ENCODE peak calls at places on chromosomes 5 and 9, in four cellular contexts. T is AG09319, I is brain microvascular endothelial cell, A is IMR-90. N is an unnamed sample.

GRCh38 chr9:21994526-21994995 is at the start of gene CDKN2B-AS1:
- DNase-seq in I (peak), A (peak), T (no peak), N (peak)

GRCh38 chr5:159515909-159516415 is 185.7 kb upstream of the IL12B start:
- DNase-seq in A (peak), I (peak), T (no peak), N (peak)

GRCh38 chr5:116088062-116088461 is 3.2 kb downstream of the COMMD10 start:
- DNase-seq in T (no peak), I (no peak), A (no peak), N (no peak)

GRCh38 chr5:96978812-96979449 is 43.1 kb downstream of the LNPEP start:
- DNase-seq in I (peak), T (peak), A (peak), N (no peak)

GRCh38 chr5:72245517-72246238 is 74.4 kb downstream of the MRPS27 start:
- DNase-seq in A (no peak), I (no peak), T (no peak), N (no peak)

GRCh38 chr5:104937591-104937990 is 1375.0 kb upstream of the NUDT12 start:
- DNase-seq in A (no peak), T (no peak), I (no peak), N (no peak)

GRCh38 chr5:36414869-36415282 is 113.2 kb upstream of the RANBP3L start:
- DNase-seq in T (peak), I (no peak), A (peak), N (no peak)

GRCh38 chr5:56330167-56330566 is 97.0 kb upstream of the ANKRD55 start:
- DNase-seq in A (no peak), I (no peak), T (no peak), N (no peak)

GRCh38 chr5:95283761-95284511 is 958 bp downstream of the MCTP1 start:
- DNase-seq in A (no peak), T (no peak), I (no peak), N (no peak)

GRCh38 chr9:79446540-79447307 is 125.0 kb upstream of the TLE4 start:
- DNase-seq in A (no peak), I (no peak), T (no peak), N (no peak)

GRCh38 chr5:174609116-174609515 is 115.3 kb upstream of the MSX2 start:
- DNase-seq in A (no peak), I (no peak), T (no peak), N (no peak)

GRCh38 chr5:107418902-107419301 is 251.8 kb downstream of the EFNA5 start:
- DNase-seq in A (no peak), T (no peak), I (no peak), N (no peak)

DNA sequence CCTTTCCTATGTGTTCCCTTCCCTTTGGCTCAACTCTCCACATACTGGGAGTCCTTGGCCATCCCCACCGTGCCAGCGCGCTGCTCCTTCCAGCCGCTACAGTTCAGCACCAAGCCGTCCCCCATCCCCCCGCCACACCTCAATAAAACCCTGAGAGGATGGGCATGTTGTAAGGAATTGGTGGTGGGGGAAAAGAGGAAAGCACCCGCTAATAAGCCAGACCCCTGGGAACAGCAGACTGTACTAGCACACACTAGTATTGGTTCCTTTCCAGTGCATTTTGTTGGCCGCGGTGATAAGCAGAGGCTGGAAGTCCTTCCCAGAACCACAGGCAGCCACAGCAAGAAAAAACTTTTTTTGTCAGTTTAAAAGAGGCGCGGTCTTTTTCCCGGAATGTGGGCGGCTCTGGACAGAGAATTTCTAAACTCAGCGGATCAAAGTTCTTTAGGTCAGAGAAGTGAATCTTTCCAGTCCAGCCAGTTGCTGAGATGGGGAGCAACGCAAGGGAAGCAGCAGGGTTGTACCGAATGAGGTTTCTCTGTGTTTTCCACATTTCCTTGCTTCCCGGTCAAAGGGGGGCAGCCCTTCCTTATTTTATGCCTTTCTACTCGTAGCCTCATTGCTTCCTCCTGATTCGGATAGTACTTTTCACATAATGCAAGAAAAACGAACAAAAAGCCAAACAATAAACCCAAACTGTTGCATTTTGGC is 2.1 kb downstream of the CHSY3 start:
- DNase-seq in A (no peak), T (no peak), I (peak), N (no peak)
- TF ChIP-seq CTCF in A (no peak), T (peak), I (peak), N (no peak)

GRCh38 chr9:5971740-5972139 is 43.7 kb downstream of the RANBP6 start:
- DNase-seq in A (peak), T (no peak), I (no peak), N (no peak)

GRCh38 chr9:5982352-5982751 is 33.1 kb downstream of the RANBP6 start:
- DNase-seq in T (no peak), I (no peak), A (no peak), N (no peak)

GRCh38 chr9:5978523-5978922 is 36.9 kb downstream of the RANBP6 start:
- DNase-seq in A (no peak), T (no peak), I (no peak), N (no peak)

GRCh38 chr9:5976668-5977397 is 38.6 kb downstream of the RANBP6 start:
- DNase-seq in A (peak), T (no peak), I (no peak), N (no peak)
- TF ChIP-seq CTCF in A (no peak), T (no peak), I (no peak), N (no peak)

GRCh38 chr5:52564594-52564993 is 223.1 kb upstream of the ITGA1 start:
- DNase-seq in A (no peak), T (no peak), I (no peak), N (no peak)

GRCh38 chr5:52562473-52562872 is 225.2 kb upstream of the ITGA1 start:
- DNase-seq in I (no peak), T (no peak), A (no peak), N (no peak)

GRCh38 chr5:52560366-52560765 is 227.3 kb upstream of the ITGA1 start:
- DNase-seq in T (no peak), A (no peak), I (no peak), N (no peak)
- TF ChIP-seq CTCF in T (no peak), A (no peak), I (no peak), N (no peak)

GRCh38 chr5:69024241-69024651 is 69.6 kb upstream of the SLC30A5 start:
- DNase-seq in I (no peak), T (no peak), A (peak), N (no peak)
- TF ChIP-seq CTCF in I (peak), T (peak), A (peak), N (peak)

GRCh38 chr5:170704417-170705195 is 78.9 kb upstream of the GABRP start:
- DNase-seq in A (no peak), T (no peak), I (no peak), N (no peak)

GRCh38 chr5:170697031-170697430 is 86.5 kb upstream of the GABRP start:
- DNase-seq in I (no peak), A (no peak), T (no peak), N (no peak)

GRCh38 chr5:170700503-170700902 is 83.0 kb upstream of the GABRP start:
- DNase-seq in I (no peak), A (no peak), T (no peak), N (no peak)

DNA sequence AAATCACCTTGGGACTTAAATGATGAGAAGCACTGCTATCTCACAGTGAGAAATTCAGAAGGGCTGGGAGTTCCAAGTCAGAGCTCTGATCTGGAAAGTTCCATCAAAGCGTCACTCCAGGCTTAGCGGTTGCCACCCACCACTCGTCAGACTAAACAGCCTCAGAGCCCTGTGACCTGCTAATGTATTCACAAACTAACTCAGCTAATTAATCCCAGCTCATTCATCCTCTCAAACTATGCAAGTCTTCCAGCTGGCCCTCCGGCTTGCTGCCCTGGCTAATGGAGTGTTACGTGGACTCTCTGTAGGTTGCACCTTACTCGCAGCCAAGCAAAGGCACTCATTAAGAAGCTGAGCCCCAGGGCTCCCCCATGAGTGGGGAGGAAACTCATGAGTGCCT is 82.2 kb upstream of the GABRP start:
- DNase-seq in I (no peak), A (no peak), T (no peak), N (no peak)
- TF ChIP-seq CTCF in I (no peak), A (no peak), T (no peak), N (no peak)

GRCh38 chr5:10158886-10159285 is 90.8 kb downstream of the ATPSCKMT start:
- DNase-seq in A (no peak), I (no peak), T (no peak), N (no peak)
- TF ChIP-seq CTCF in A (no peak), I (peak), T (no peak), N (no peak)

GRCh38 chr5:179526978-179527377 is 23.4 kb upstream of the RUFY1 start:
- DNase-seq in I (no peak), T (no peak), A (no peak), N (no peak)

GRCh38 chr5:179533024-179533423 is 17.3 kb upstream of the RUFY1 start:
- DNase-seq in I (no peak), T (no peak), A (no peak), N (no peak)

GRCh38 chr5:179534431-179534830 is 15.9 kb upstream of the RUFY1 start:
- DNase-seq in I (no peak), A (no peak), T (no peak), N (no peak)

GRCh38 chr5:179533907-179534306 is 16.4 kb upstream of the RUFY1 start:
- DNase-seq in I (no peak), T (no peak), A (no peak), N (no peak)

GRCh38 chr5:179530069-179530998 is 20.0 kb upstream of the RUFY1 start:
- DNase-seq in I (peak), T (no peak), A (no peak), N (peak)
- TF ChIP-seq CTCF in I (peak), T (no peak), A (no peak), N (peak)

GRCh38 chr5:176817864-176818377 is 7.6 kb downstream of the UNC5A start:
- DNase-seq in A (no peak), I (no peak), T (no peak), N (no peak)

GRCh38 chr5:176818391-176819098 is 8.2 kb downstream of the UNC5A start:
- DNase-seq in T (no peak), A (no peak), I (no peak), N (peak)

GRCh38 chr5:176820937-176821336 is 10.6 kb downstream of the UNC5A start:
- DNase-seq in T (no peak), I (no peak), A (no peak), N (no peak)

GRCh38 chr5:176821441-176821840 is 11.1 kb downstream of the UNC5A start:
- DNase-seq in I (no peak), T (no peak), A (no peak), N (no peak)

GRCh38 chr5:176819476-176819875 is 9.1 kb downstream of the UNC5A start:
- DNase-seq in A (no peak), I (no peak), T (no peak), N (no peak)
- TF ChIP-seq CTCF in A (no peak), I (no peak), T (no peak), N (no peak)

GRCh38 chr9:138112090-138112748 is 234.6 kb downstream of the CACNA1B start:
- DNase-seq in T (no peak), I (no peak), A (no peak), N (no peak)
- TF ChIP-seq CTCF in T (no peak), I (no peak), A (no peak), N (no peak)

N was measured in natural killer cell.